ENCODE peak calls at places on chromosomes 1 and 21, in seven cellular contexts. Z is mammary epithelial cell, S is right cardiac atrium, P is breast epithelium, B is PC-9, T is HAP-1, R is body of pancreas. J is an unnamed sample. For H3K4me1, the result is how much of the 10 kb centered on the place peaks cover.

GRCh38 chr1:70041317-70042045 is 163.9 kb downstream of the LRRC40 start:
- DNase-seq in S (no peak), P (no peak), R (no peak), B (no peak), Z (no peak), T (no peak), J (no peak)

GRCh38 chr1:163561570-163562295 is 240.0 kb downstream of the NUF2 start:
- DNase-seq in T (peak), B (no peak), R (no peak), P (no peak), S (no peak), Z (no peak), J (peak)

GRCh38 chr1:11478571-11479374 is at the start of gene DISP3:
- DNase-seq in B (no peak), Z (peak), S (peak), T (peak), P (no peak), R (peak), J (peak)

GRCh38 chr1:88357690-88358089 is 326.4 kb upstream of the PKN2 start:
- DNase-seq in B (no peak), R (no peak), Z (no peak), P (no peak), T (no peak), S (no peak), J (no peak)

GRCh38 chr21:42684109-42684916 is 30.9 kb downstream of the PDE9A start:
- DNase-seq in T (no peak), R (no peak), P (no peak), B (no peak), S (peak), Z (no peak), J (no peak)

GRCh38 chr1:220876511-220877347 is 2.5 kb upstream of the HLX start:
- DNase-seq in Z (no peak), S (peak), T (no peak), R (no peak), P (no peak), B (no peak), J (no peak)

GRCh38 chr1:108107658-108108057 is 92.5 kb downstream of the SLC25A24 start:
- DNase-seq in Z (peak), T (no peak), B (peak), S (no peak), R (no peak), P (no peak), J (peak)

GRCh38 chr1:201185527-201186128 is 5.0 kb upstream of the IGFN1 start:
- DNase-seq in B (no peak), Z (no peak), S (peak), P (no peak), R (no peak), T (no peak), J (no peak)

DNA sequence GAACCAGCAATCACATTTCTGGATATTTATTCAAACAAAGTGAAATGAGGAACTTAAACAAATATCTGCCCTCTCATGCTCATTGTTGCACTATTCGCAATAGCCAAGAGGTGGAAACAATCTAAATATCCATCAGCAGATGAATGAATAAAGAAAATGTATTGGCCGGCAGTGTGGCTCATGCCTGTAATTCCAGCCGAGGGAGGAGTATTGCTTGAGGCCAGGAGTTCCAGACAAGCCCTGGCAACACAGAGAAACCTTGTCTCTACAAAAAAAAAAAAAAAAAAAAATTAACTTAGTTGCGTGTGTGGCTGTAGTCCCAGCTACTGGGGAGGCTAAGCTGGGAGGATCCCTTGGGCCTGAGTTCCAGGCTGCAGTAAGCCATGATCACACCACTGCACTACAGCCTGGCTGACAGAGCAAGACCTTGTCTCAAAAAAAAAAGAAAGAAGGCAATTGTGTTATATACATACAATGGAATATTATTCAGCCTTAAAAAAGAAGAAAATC is 191.4 kb downstream of the AKT3 start:
- DNase-seq in Z (peak), S (no peak), P (no peak), T (no peak), B (no peak), R (no peak), J (peak)
- H3K4me1 ChIP-seq in Z (under half), S (under half), P (under half), T (under half), B (under half), R (under half), J (under half)

DNA sequence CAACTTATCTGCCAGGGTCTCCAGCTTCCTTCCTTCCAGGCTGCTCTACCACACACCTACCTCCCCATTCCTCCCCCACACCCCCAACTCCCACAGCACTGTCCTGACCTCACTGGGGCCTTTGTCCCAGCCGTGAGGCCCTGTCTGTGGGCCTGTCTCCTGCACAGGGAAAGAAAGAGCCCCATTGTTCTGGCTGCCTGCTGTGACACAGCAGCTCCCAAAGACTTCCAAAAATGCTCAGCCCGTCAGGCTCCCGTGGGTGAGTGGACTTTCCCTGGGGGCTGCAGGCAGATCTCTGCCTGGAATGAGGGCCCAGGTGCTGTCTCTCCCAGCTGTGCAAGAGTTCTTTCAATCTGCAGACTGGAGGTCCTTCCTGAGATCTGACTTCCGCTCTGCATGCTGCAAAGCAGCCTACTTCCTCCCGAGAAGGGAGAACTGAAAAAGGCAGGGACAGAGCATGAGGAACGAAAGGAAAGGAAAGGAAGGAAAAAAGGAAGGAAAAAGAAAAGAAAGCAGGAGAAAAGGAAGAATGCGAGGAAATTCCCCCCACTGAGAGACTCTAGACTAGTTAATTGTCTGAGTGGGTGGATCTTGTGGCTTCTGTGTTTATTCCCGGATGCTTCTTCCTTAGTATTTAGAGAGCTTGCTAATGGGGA is 15.1 kb downstream of the NES start:
- DNase-seq in T (no peak), Z (peak), B (no peak), R (no peak), S (peak), P (no peak), J (no peak)
- H3K4me3 ChIP-seq in T (no peak), Z (no peak), B (peak), R (no peak), S (no peak), P (peak), J (no peak)

DNA sequence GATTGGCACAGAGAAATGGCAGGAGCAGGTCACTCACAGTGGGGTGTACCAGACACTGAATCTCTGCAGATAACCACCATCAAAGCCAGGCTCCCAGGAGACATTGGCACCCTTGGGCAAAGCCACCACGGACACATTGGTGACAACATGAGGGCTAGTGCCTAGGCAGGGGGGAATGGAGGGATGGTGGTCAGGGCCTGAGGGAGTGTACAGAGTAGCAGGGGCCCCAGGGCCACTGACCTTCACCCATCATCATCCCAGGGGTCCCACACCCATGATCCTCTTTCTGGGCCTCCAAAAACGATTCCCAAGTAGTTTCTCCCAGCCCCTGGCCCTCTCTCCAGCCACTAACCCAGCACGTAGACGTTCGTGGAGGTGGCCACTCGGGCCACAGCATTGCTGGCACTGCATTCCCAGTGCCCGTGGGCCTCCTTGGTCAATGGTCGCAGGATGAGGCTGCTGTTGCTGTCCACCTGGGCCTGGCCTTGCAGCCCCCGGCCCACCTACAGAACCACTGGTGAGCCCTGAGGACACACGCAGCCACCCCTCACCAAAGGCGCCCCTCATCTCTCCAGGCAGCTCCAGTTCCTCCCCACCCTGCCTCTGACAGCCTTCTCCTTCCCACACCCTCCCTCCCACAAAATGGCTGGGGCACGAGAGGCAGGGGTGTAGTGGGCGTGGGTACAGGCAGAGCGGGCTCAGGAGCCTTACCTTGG is 6.0 kb upstream of the TAGLN2 start:
- DNase-seq in T (no peak), S (no peak), P (no peak), Z (no peak), B (no peak), R (no peak), J (no peak)
- H3K4me1 ChIP-seq in T (under half), S (under half), P (under half), Z (under half), B (under half), R (under half), J (under half)

GRCh38 chr1:44030606-44031050 is 634 bp downstream of the SLC6A9 start:
- DNase-seq in Z (no peak), S (peak), R (peak), B (no peak), T (peak), P (peak), J (peak)

GRCh38 chr1:44033041-44033575 is 1.8 kb upstream of the SLC6A9 start:
- DNase-seq in R (no peak), P (no peak), T (no peak), S (no peak), Z (no peak), B (no peak), J (no peak)

GRCh38 chr1:44033756-44034155 is 2.5 kb upstream of the SLC6A9 start:
- DNase-seq in P (no peak), T (no peak), Z (no peak), R (no peak), S (no peak), B (no peak), J (no peak)

GRCh38 chr1:44031051-44031899 is at the start of gene SLC6A9:
- DNase-seq in S (peak), Z (peak), T (peak), B (peak), P (peak), R (peak), J (peak)

DNA sequence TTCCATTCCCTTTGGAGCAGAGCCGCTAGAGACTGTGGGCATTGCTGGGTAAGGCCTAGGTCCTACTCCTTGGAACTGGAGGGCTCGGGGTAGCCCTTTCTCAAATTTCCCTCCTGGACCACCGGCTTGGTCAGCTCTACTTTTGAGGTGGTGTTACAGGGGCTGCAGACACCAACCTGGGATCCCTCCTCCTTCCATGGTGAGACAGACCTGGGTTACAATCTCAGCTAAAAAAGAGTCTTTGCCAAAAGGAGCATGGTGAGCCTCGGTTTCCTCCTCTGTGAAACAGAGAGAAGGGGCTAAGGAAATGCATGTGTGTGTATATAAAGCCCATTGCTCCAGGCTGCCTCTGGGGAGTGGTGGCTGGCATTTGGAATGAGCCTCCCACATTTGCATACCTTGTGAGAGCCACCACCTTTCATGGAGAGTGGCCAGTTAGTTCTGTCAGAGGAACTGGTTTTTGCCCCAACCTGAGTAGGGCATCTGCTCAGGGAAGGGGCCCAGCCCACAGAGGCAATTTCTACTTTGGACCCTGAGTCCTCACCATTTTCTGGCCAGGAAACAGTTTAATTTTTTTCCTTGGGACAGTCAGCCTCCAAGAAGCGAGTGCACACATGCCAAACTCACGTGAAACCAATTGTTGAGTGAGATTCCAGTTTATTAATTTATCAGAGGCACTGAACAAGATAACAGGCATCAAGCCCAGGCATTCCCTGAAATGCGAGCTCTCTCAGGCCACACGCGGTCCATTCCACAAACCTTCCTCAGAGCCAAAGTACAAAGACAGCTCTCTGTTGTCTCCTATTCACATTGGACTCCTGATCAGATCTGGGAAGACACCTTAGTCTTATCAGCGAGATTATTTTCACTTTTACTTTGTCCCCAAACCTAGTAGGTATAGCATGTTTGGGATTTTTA is 897 bp upstream of the SLC6A9 start:
- DNase-seq in Z (peak), P (peak), R (peak), B (peak), T (no peak), S (no peak), J (no peak)
- H3K4me3 ChIP-seq in Z (peak), P (peak), R (no peak), B (peak), T (peak), S (no peak), J (peak)

GRCh38 chr1:40982721-40983120 is 3.2 kb downstream of the CTPS1 start:
- DNase-seq in B (no peak), R (no peak), T (no peak), S (no peak), P (no peak), Z (no peak), J (no peak)

GRCh38 chr1:40984066-40984465 is 4.6 kb downstream of the CTPS1 start:
- DNase-seq in B (no peak), R (no peak), T (no peak), Z (peak), P (no peak), S (no peak), J (peak)

GRCh38 chr1:40981702-40982448 is 2.4 kb downstream of the CTPS1 start:
- DNase-seq in P (no peak), B (no peak), Z (no peak), S (no peak), T (no peak), R (no peak), J (peak)

GRCh38 chr1:40984531-40984930 is 5.0 kb downstream of the CTPS1 start:
- DNase-seq in B (no peak), Z (no peak), P (no peak), S (no peak), T (no peak), R (no peak), J (no peak)

DNA sequence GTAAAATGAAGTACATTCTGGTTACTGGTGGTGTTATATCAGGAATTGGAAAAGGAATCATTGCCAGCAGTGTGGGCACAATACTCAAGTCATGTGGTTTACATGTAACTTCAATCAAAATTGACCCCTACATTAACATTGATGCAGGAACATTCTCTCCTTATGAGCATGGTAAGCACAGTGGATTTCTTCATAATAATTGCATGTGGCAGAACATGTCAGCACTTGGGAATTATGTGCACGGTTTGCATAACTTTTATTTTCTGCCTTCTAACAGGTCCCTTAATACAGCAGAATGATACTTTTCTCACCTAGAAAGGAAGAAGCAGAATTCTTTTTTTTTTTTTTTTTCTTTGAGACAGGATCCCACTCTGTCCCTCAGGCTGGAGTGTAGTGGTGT is 3.8 kb downstream of the CTPS1 start:
- DNase-seq in P (no peak), T (no peak), S (no peak), B (no peak), R (no peak), Z (no peak), J (peak)
- H3K4me1 ChIP-seq in P (under half), T (under half), S (under half), B (under half), R (half or more), Z (under half), J (half or more)

DNA sequence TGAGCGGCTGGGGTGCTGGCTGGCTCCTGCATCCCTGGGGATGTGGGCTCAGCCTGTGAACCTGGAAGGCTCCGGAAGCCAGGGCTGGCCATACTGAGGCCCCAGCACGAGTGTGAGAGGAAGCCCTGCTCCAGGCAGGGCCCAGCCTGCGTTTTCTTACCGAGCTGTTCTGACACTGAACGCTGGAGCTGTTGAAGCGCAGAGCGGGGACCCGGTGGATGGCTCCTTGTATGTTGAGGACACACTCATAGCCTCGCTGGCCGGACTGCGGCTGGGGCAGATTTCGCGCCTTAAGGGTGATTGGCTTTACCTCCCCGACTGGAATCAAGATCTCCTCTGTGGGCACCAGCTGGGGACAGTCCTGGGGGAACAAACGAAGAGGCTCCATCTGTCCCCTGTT is 160.0 kb downstream of the PLXNA2 start:
- DNase-seq in P (no peak), Z (no peak), S (no peak), B (no peak), R (no peak), T (no peak), J (no peak)
- H3K4me3 ChIP-seq in P (no peak), Z (no peak), S (no peak), B (no peak), R (no peak), T (no peak), J (no peak)

DNA sequence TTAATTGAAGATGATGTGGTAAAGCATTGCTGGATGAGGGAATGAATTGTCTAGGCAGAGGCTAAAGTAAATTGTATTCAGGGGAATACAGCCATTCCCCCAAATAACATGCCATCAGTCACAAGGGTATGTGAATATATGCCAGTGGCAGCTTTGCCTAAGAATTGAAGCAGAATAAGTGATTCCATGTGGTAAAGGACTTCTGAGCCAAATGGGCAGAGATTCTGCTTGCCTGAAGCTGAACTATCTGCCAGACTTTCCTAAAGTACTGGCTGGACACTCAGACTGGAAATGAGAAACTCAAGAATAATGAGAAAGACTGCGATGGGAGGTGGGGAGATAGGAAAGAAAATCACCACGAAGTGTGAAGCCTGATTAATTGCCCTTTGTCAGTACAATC is 2.4 kb downstream of the LIX1L start:
- DNase-seq in R (no peak), S (no peak), T (no peak), Z (no peak), P (no peak), B (no peak), J (peak)
- H3K4me1 ChIP-seq in R (under half), S (under half), T (under half), Z (under half), P (under half), B (under half), J (under half)